ENCODE peak calls at places on chromosomes 2 and 18, in ten cellular contexts. P, S, M, E, Y, C, T, X, Z and K are unnamed samples.

GRCh38 chr2:86048383-86048701 is 57.3 kb downstream of the POLR1A start:
- DNase-seq in Y (peak; percentile 24), E (no peak), S (no peak), M (no peak), X (no peak), T (no peak), Z (no peak), C (no peak), P (no peak), K (no peak)

GRCh38 chr2:1593371-1594205 is 150.7 kb downstream of the PXDN start:
- DNase-seq in S (no peak), C (no peak), E (no peak), T (no peak), M (peak; percentile 94), P (peak; percentile 29), Y (no peak), Z (peak; percentile 75), X (peak; percentile 15), K (no peak)

GRCh38 chr2:98601532-98602132 is 6.7 kb downstream of the COA5 start:
- DNase-seq in Y (no peak), E (peak; percentile 41), P (no peak), T (no peak), M (peak; percentile 40), C (no peak), S (peak; percentile 57), Z (peak; percentile 60), X (peak; percentile 66), K (peak; percentile 46)

GRCh38 chr2:144086965-144087364 is 433.0 kb downstream of the ZEB2 start:
- DNase-seq in Z (peak; percentile 33), E (no peak), S (no peak), P (no peak), X (no peak), Y (no peak), C (no peak), T (no peak), M (no peak), K (no peak)

GRCh38 chr2:39492095-39492590 is 55.1 kb upstream of the MAP4K3 start:
- DNase-seq in P (peak; percentile 78), E (no peak), X (peak; percentile 80), S (peak; percentile 94), Z (peak; percentile 94), Y (no peak), T (no peak), M (no peak), C (peak; percentile 67), K (no peak)

GRCh38 chr2:96769816-96770215 is 9.1 kb downstream of the CNNM4 start:
- DNase-seq in Y (peak; percentile 62), E (no peak), Z (no peak), S (no peak), T (no peak), M (peak; percentile 29), X (no peak), C (no peak), P (no peak), K (no peak)

GRCh38 chr2:227295806-227296205 is 29.2 kb upstream of the MFF start:
- DNase-seq in S (no peak), Y (no peak), X (no peak), P (no peak), Z (no peak), M (no peak), E (no peak), T (no peak), C (no peak), K (no peak)

GRCh38 chr2:132593171-132593570 is 76.8 kb downstream of the LYPD1 start:
- DNase-seq in C (no peak), M (no peak), X (no peak), Z (no peak), Y (no peak), S (no peak), P (no peak), E (no peak), T (no peak), K (no peak)

GRCh38 chr2:35973132-35973736 is 382.3 kb upstream of the CRIM1 start:
- DNase-seq in M (no peak), P (no peak), E (no peak), X (peak; percentile 51), Y (no peak), Z (peak; percentile 50), C (peak; percentile 0), T (no peak), S (peak; percentile 22), K (peak; percentile 23)

GRCh38 chr2:205903549-205904129 is 182.3 kb downstream of the INO80D start:
- DNase-seq in S (peak; percentile 39), T (no peak), E (peak; percentile 23), P (no peak), X (peak; percentile 67), M (peak; percentile 71), C (peak; percentile 16), Z (peak; percentile 21), Y (no peak), K (peak; percentile 48)

GRCh38 chr18:75844102-75844604 is 416.6 kb upstream of the SMIM21 start:
- DNase-seq in X (no peak), T (no peak), Z (no peak), E (no peak), P (no peak), M (no peak), C (no peak), S (no peak), Y (no peak), K (no peak)

GRCh38 chr2:4903676-4904348 is 788.4 kb upstream of the SOX11 start:
- DNase-seq in C (no peak), M (no peak), E (no peak), P (no peak), Z (no peak), S (no peak), Y (no peak), X (no peak), T (no peak), K (no peak)

DNA sequence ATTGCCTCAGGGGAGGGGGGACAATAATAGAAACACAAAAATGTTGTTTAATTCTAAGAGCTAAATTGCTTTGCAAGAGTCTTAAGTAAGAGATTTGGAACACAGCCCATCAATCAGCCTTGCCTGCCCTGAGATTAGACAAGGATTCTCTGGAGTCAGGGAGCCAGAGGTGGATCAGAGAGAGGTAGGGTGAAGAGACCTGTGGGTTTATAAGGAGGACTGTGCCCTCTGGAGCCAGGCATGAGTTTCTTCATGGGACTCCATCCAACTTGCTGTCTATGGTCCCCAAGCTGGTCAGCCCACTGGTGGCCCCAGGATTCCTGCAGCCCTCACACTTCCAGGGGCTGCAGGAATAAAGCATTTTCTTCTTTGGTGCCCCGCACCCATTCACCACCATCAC is 139.3 kb downstream of the ALK start:
- DNase-seq in Y (no peak), Z (no peak), S (no peak), E (no peak), P (no peak), T (no peak), X (no peak), M (no peak), C (no peak), K (no peak)
- TF ChIP-seq CTCF in Y (no peak), Z (no peak), S (no peak), E (no peak), P (no peak), T (no peak), X (no peak), M (no peak), C (no peak), K (no peak)

GRCh38 chr2:12754643-12755042 is 37.9 kb downstream of the TRIB2 start:
- DNase-seq in P (no peak), T (no peak), C (no peak), M (no peak), Z (no peak), X (no peak), Y (no peak), S (no peak), E (peak; percentile 31), K (no peak)

GRCh38 chr2:12755384-12755783 is 38.6 kb downstream of the TRIB2 start:
- DNase-seq in M (no peak), Z (no peak), T (no peak), P (no peak), X (no peak), C (no peak), Y (no peak), S (no peak), E (no peak), K (no peak)

GRCh38 chr2:12750166-12750905 is 33.6 kb downstream of the TRIB2 start:
- DNase-seq in P (no peak), Y (no peak), C (no peak), Z (no peak), X (no peak), T (no peak), E (no peak), S (no peak), M (no peak), K (no peak)
- TF ChIP-seq CTCF in P (no peak), Y (no peak), C (no peak), Z (no peak), X (no peak), T (no peak), E (no peak), S (no peak), M (no peak), K (no peak)

DNA sequence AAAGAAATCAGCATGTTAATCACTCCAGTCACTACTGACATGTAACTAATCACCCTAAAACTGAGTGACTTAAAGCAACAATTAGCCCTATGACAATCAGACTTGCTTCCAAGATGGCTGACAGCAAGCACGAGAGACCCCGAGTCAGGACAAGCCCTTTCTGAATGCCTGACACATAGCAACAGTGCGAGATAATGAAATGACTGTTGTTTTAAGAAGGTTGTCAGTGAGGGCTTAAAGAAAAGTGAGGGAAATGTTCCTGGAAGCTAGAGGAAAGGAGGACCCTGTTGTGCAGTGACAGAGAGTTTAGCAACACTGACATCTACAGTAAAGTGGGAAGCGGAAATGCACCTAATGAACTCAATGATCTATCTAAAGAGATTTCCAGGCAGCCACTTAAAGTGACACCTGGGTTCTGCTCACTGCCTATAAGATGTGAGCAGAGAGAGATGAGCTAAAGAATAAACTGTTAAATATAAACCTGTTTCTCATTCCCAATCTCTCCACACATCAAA is 163.1 kb downstream of the STK39 start:
- DNase-seq in P (no peak), X (no peak), Z (no peak), M (no peak), C (no peak), E (no peak), S (no peak), T (no peak), Y (no peak), K (no peak)
- TF ChIP-seq CTCF in P (no peak), X (no peak), Z (no peak), M (no peak), C (no peak), E (no peak), S (no peak), T (no peak), Y (no peak), K (no peak)

DNA sequence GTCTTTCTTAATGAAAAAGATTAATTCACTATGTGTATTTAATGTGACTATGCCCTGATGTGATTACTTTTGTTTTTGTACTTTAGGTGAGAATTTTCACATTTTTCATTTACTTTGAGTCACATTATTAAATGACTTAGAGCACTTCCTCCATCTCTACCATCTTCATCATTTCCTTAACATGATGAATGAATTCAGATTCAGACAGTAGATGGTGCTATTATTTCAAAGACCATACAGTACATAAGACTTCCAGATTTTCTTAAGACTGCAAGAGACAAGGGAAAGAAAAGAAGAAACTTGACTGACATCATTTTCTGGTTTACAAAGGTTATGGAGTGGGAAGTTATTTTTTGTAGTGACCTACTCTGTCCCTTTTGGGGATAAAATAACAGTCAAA is 1010.6 kb upstream of the NXPH2 start:
- DNase-seq in Y (no peak), P (no peak), M (no peak), X (peak; percentile 36), T (no peak), S (peak; percentile 14), E (no peak), Z (peak; percentile 62), C (no peak), K (no peak)
- TF ChIP-seq CTCF in Y (peak; percentile 40), P (no peak), M (peak; percentile 12), X (peak; percentile 33), T (no peak), S (peak; percentile 70), E (no peak), Z (peak; percentile 32), C (no peak), K (no peak)

GRCh38 chr2:138922973-138923563 is 142.9 kb upstream of the NXPH2 start:
- DNase-seq in Y (no peak), X (peak; percentile 25), S (peak; percentile 5), M (no peak), Z (peak; percentile 47), C (no peak), T (no peak), P (no peak), E (no peak), K (no peak)
- TF ChIP-seq CTCF in Y (peak; percentile 32), X (peak; percentile 39), S (peak; percentile 74), M (peak; percentile 64), Z (peak; percentile 39), C (no peak), T (no peak), P (peak; percentile 14), E (peak; percentile 59), K (peak; percentile 46)